ENCODE peak calls at places on chromosomes 16 and 17, in four cellular contexts. Y, I, Z and F are unnamed samples.

GRCh38 chr17:82745524-82745923 is 6.3 kb upstream of the TBCD start:
- DNase-seq in Y (no peak), Z (no peak), I (no peak), F (no peak)

GRCh38 chr17:31008374-31009035 is 37.7 kb downstream of the RNF135 start:
- DNase-seq in Z (peak), Y (peak), I (peak), F (peak)

GRCh38 chr16:77816293-77816692 is 27.9 kb downstream of the VAT1L start:
- DNase-seq in Y (no peak), I (no peak), Z (no peak), F (no peak)

GRCh38 chr16:20613471-20613887 is 37.3 kb upstream of the ACSM2B start:
- DNase-seq in I (no peak), Z (no peak), Y (no peak), F (no peak)

GRCh38 chr16:82972520-82972919 is 345.8 kb downstream of the CDH13 start:
- DNase-seq in I (no peak), Z (no peak), Y (no peak), F (no peak)

GRCh38 chr16:2955438-2955778 is 8.7 kb upstream of the KREMEN2 start:
- DNase-seq in I (no peak), Z (no peak), Y (no peak), F (no peak)

GRCh38 chr17:82200743-82201497 is 11.7 kb downstream of the CCDC57 start:
- DNase-seq in I (no peak), Z (peak), Y (no peak), F (no peak)

GRCh38 chr17:77828749-77829539 is 129.6 kb upstream of the TNRC6C start:
- DNase-seq in Y (no peak), I (no peak), Z (no peak), F (no peak)

GRCh38 chr17:70791748-70792443 is 622.6 kb downstream of the KCNJ2 start:
- DNase-seq in Y (no peak), Z (no peak), I (no peak), F (no peak)

GRCh38 chr17:36657390-36657762 is 56.0 kb downstream of the MRM1 start:
- DNase-seq in Z (no peak), Y (no peak), I (no peak), F (no peak)

GRCh38 chr17:18278867-18279266 is 18.4 kb downstream of the MIEF2 start:
- DNase-seq in I (no peak), Y (no peak), Z (no peak), F (no peak)

GRCh38 chr17:16250635-16251034 is 33.6 kb downstream of the PIGL start:
- DNase-seq in Y (no peak), Z (no peak), I (no peak), F (no peak)

GRCh38 chr17:79331492-79331891 is 256.9 kb downstream of the ENGASE start:
- DNase-seq in Z (no peak), Y (no peak), I (no peak), F (no peak)

GRCh38 chr17:29294580-29294900 is 592 bp upstream of the NUFIP2 start:
- DNase-seq in I (no peak), Y (no peak), Z (no peak), F (no peak)

GRCh38 chr17:74147436-74147835 is 56.0 kb upstream of the RPL38 start:
- DNase-seq in Y (no peak), Z (no peak), I (no peak), F (no peak)

GRCh38 chr17:27807567-27808470 is 7.5 kb upstream of the NOS2 start:
- DNase-seq in Y (peak), Z (peak), I (no peak), F (peak)

GRCh38 chr16:85157813-85158701 is 45.8 kb upstream of the CIBAR2 start:
- DNase-seq in Z (peak), Y (peak), I (no peak), F (no peak)

GRCh38 chr17:5485270-5486205 is at the start of gene DERL2:
- DNase-seq in Z (no peak), I (peak), Y (no peak), F (peak)

GRCh38 chr16:26214694-26215093 is 522.9 kb downstream of the HS3ST4 start:
- DNase-seq in Y (no peak), I (no peak), Z (no peak), F (no peak)

GRCh38 chr16:49530396-49530795 is 156.8 kb downstream of the C16orf78 start:
- DNase-seq in I (no peak), Z (no peak), Y (no peak), F (no peak)

GRCh38 chr17:47829870-47830269 is 1.5 kb downstream of the MRPL10 start:
- DNase-seq in I (no peak), Y (no peak), Z (peak), F (no peak)

GRCh38 chr16:57134982-57135381 is 42.6 kb downstream of the CPNE2 start:
- DNase-seq in Y (no peak), I (no peak), Z (peak), F (no peak)

GRCh38 chr17:49995055-49995738 is at the start of gene DLX3:
- DNase-seq in I (no peak), Z (no peak), Y (peak), F (peak)

GRCh38 chr16:50338371-50339231 is 30.2 kb downstream of the BRD7 start:
- DNase-seq in Z (peak), Y (no peak), I (no peak), F (no peak)

GRCh38 chr17:74922694-74923537 is at the start of gene USH1G:
- DNase-seq in Y (no peak), Z (no peak), I (peak), F (peak)

GRCh38 chr16:87203060-87203656 is 114.0 kb downstream of the C16orf95 start:
- DNase-seq in I (peak), Y (peak), Z (peak), F (peak)